ENCODE peak calls at places on chromosomes 2 and 18, in four cellular contexts. B is GM12878, U is K562, C is SK-N-SH. I is an unnamed sample.

GRCh38 chr2:176852667-176853066 is 359.9 kb upstream of the HNRNPA3 start:
- DNase-seq in B (no peak), U (no peak), C (no peak), I (peak; percentile 52)

GRCh38 chr2:97747716-97748115 is 34.3 kb downstream of the ZAP70 start:
- DNase-seq in B (no peak), U (no peak), C (no peak), I (no peak)

GRCh38 chr2:240369725-240370585 is 65.5 kb upstream of the GPC1 start:
- DNase-seq in B (no peak), U (no peak), C (no peak), I (no peak)

GRCh38 chr2:43221660-43222471 is 4.5 kb downstream of the ZFP36L2 start:
- DNase-seq in B (no peak), U (peak; percentile 85), C (peak; percentile 87), I (no peak)

GRCh38 chr18:59501876-59502221 is 142.8 kb upstream of the LMAN1 start:
- DNase-seq in B (no peak), U (no peak), C (no peak), I (no peak)

GRCh38 chr18:24195296-24196053 is 56.6 kb downstream of the CABYR start:
- DNase-seq in B (no peak), U (no peak), C (no peak), I (no peak)

GRCh38 chr2:128411431-128411830 is 92.8 kb upstream of the HS6ST1 start:
- DNase-seq in B (no peak), U (no peak), C (peak; percentile 18), I (no peak)

GRCh38 chr18:11320981-11321380 is 171.6 kb upstream of the PIEZO2 start:
- DNase-seq in B (no peak), U (no peak), C (no peak), I (no peak)

GRCh38 chr2:80968450-80968849 is 663.9 kb upstream of the LRRTM1 start:
- DNase-seq in B (no peak), U (no peak), C (no peak), I (no peak)

GRCh38 chr18:13381907-13382682 is 163.5 kb downstream of the LDLRAD4 start:
- DNase-seq in B (no peak), U (no peak), C (peak; percentile 73), I (no peak)

DNA sequence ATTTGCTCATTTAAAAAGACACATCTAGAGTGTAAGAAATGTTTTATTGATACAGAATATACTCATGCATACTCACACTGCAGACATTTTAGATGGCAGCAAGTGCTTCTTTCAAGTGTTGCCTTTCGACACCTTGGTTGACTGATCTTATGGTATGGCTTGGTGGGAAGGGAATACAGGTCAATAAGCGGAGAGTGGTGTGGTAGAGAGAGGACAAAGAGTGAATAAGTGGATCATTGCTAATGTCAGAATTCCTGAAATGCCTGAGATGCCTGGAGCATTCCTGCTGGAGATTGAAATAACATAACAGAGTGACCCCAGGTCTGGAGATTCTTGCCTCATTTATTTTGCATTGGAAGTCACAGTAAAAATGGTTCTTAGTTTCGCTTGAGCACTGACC is 76.7 kb downstream of the RND3 start:
- DNase-seq in B (no peak), U (no peak), C (no peak), I (no peak)
- TF ChIP-seq NRF1 in B (no peak), U (no peak), C (no peak), I (no peak)

GRCh38 chr2:61042807-61043206 is 22.9 kb upstream of the SANBR start:
- DNase-seq in B (no peak), U (no peak), C (no peak), I (no peak)
- TF ChIP-seq NRF1 in B (no peak), U (no peak), C (no peak), I (no peak)

DNA sequence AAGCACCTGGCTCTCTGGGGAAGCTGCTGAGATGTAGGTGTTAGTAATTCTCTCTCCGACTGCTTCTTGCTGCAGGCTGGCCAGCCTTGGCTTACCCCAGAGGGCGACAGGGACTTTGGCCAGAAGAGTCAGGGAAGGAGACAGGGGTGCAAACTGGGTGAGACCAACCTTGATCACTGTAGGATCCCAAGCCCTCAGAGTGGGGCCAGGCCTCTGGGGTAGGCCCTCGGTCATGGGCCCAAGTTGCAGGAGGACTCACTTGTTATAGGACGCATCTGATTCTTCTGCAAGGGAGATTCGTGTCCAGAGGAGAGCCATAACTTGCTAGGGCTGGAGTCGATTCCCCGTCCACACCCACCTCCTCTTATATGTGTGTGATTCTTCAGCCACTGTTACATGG is 111.7 kb upstream of the SIX3 start:
- DNase-seq in B (no peak), U (no peak), C (no peak), I (no peak)
- TF ChIP-seq NRF1 in B (no peak), U (no peak), C (no peak), I (no peak)

GRCh38 chr2:19648583-19648982 is 253.2 kb downstream of the TTC32 start:
- DNase-seq in B (no peak), U (no peak), C (no peak), I (no peak)
- TF ChIP-seq NRF1 in B (no peak), U (no peak), C (no peak), I (no peak)

DNA sequence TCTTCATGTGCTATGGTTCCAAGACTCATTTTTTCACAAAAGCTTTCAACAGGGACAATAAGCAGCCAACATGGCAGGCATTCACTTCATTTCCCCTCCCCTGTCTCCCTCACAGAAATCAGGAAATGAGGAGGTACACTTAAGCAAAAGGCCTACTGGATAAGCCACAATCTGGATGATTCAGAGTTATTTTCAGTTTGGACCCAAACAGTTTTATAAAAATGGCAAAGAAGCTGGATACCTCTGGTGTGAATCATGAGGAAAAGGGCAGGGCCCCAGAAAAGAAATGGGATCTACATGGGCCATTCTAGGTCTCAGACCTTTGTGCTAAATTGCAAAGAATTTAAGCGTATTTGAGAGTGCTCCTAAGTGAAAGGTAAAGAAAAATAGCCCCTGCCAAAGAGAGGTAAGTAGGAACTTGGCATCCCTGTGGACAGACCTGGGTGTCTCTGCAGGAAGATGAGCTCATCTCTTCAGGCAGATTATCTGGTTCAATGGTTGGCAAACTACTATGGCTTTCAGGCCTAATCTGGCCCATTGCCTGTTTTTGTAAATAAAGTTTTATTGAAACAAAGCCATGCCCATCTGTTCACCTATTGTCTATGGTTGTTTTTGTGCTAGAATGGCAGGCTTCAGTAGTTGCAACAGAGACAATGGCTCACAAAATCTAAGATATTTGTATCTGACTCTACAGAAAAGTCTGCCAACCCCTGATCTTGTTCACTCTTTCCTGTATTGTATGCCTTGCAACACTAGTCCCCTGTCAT is 315.1 kb downstream of the ALK start:
- DNase-seq in B (no peak), U (no peak), C (no peak), I (no peak)
- TF ChIP-seq NRF1 in B (no peak), U (no peak), C (no peak), I (no peak)

GRCh38 chr2:120749506-120750431 is 14.1 kb downstream of the GLI2 start:
- DNase-seq in B (no peak), U (no peak), C (no peak), I (no peak)
- TF ChIP-seq NRF1 in B (no peak), U (no peak), C (no peak), I (no peak)